ENCODE peak calls at places on chromosomes 7 and 10, in seven cellular contexts. One of them, this sample, is unnamed.
A peak's percentile ranks its signal among the peaks of the same experiment; 100 is the strongest.

GRCh38 chr7:45078199-45078681 is 10.5 kb downstream of the NACAD start:
- DNase-seq in right cardiac atrium: no peak
- DNase-seq in CD8-positive, alpha-beta memory T cell: no peak
- DNase-seq in A673: no peak
- DNase-seq in A549: no peak
- DNase-seq in heart left ventricle: no peak
- DNase-seq in upper lobe of left lung: no peak
- DNase-seq in this sample: no peak

GRCh38 chr7:73577627-73578341 is 595 bp downstream of the TBL2 start:
- DNase-seq in heart left ventricle: no peak
- DNase-seq in A549: no peak
- DNase-seq in upper lobe of left lung: peak; percentile 28
- DNase-seq in A673: no peak
- DNase-seq in CD8-positive, alpha-beta memory T cell: no peak
- DNase-seq in right cardiac atrium: peak; percentile 49
- DNase-seq in this sample: peak; percentile 57

GRCh38 chr10:124339951-124340760 is 78.6 kb downstream of the OAT start:
- DNase-seq in upper lobe of left lung: peak; percentile 25
- DNase-seq in A549: peak; percentile 38
- DNase-seq in A673: no peak
- DNase-seq in CD8-positive, alpha-beta memory T cell: no peak
- DNase-seq in right cardiac atrium: no peak
- DNase-seq in heart left ventricle: no peak
- DNase-seq in this sample: no peak

GRCh38 chr10:7340179-7340874 is 70.5 kb downstream of the SFMBT2 start:
- DNase-seq in upper lobe of left lung: no peak
- DNase-seq in right cardiac atrium: no peak
- DNase-seq in A549: peak; percentile 21
- DNase-seq in CD8-positive, alpha-beta memory T cell: no peak
- DNase-seq in heart left ventricle: peak; percentile 50
- DNase-seq in A673: no peak
- DNase-seq in this sample: no peak

GRCh38 chr7:159165352-159165751 is 20.7 kb upstream of the VIPR2 start:
- DNase-seq in A673: no peak
- DNase-seq in upper lobe of left lung: no peak
- DNase-seq in A549: no peak
- DNase-seq in right cardiac atrium: no peak
- DNase-seq in heart left ventricle: no peak
- DNase-seq in CD8-positive, alpha-beta memory T cell: no peak
- DNase-seq in this sample: no peak

GRCh38 chr10:104316321-104317099 is 21.8 kb downstream of the ITPRIP start:
- DNase-seq in heart left ventricle: no peak
- DNase-seq in CD8-positive, alpha-beta memory T cell: no peak
- DNase-seq in A549: no peak
- DNase-seq in upper lobe of left lung: no peak
- DNase-seq in A673: no peak
- DNase-seq in right cardiac atrium: no peak
- DNase-seq in this sample: no peak

GRCh38 chr10:60114765-60115586 is 208.6 kb upstream of the CCDC6 start:
- DNase-seq in A673: peak; percentile 72
- DNase-seq in right cardiac atrium: no peak
- DNase-seq in heart left ventricle: no peak
- DNase-seq in CD8-positive, alpha-beta memory T cell: no peak
- DNase-seq in upper lobe of left lung: no peak
- DNase-seq in A549: peak; percentile 58
- DNase-seq in this sample: no peak

GRCh38 chr7:102195361-102195760 is 91.3 kb upstream of the SH2B2 start:
- DNase-seq in right cardiac atrium: no peak
- DNase-seq in CD8-positive, alpha-beta memory T cell: no peak
- DNase-seq in A549: no peak
- DNase-seq in A673: no peak
- DNase-seq in upper lobe of left lung: no peak
- DNase-seq in heart left ventricle: no peak
- DNase-seq in this sample: no peak

GRCh38 chr7:31175672-31176071 is 123.6 kb downstream of the ADCYAP1R1 start:
- DNase-seq in A549: peak; percentile 9
- DNase-seq in CD8-positive, alpha-beta memory T cell: no peak
- DNase-seq in right cardiac atrium: no peak
- DNase-seq in heart left ventricle: no peak
- DNase-seq in upper lobe of left lung: no peak
- DNase-seq in A673: peak; percentile 13
- DNase-seq in this sample: no peak

GRCh38 chr7:159142204-159142603 is 2.5 kb downstream of the VIPR2 start:
- DNase-seq in CD8-positive, alpha-beta memory T cell: no peak
- DNase-seq in upper lobe of left lung: no peak
- DNase-seq in heart left ventricle: no peak
- DNase-seq in A549: no peak
- DNase-seq in A673: no peak
- DNase-seq in right cardiac atrium: no peak
- DNase-seq in this sample: no peak

GRCh38 chr7:106590209-106590816 is 70.6 kb downstream of the CCDC71L start:
- DNase-seq in A549: no peak
- DNase-seq in heart left ventricle: no peak
- DNase-seq in A673: no peak
- DNase-seq in CD8-positive, alpha-beta memory T cell: no peak
- DNase-seq in right cardiac atrium: no peak
- DNase-seq in upper lobe of left lung: no peak
- DNase-seq in this sample: no peak

GRCh38 chr10:6990891-6991290 is 410.8 kb upstream of the PRKCQ start:
- DNase-seq in CD8-positive, alpha-beta memory T cell: no peak
- DNase-seq in A673: no peak
- DNase-seq in A549: no peak
- DNase-seq in heart left ventricle: no peak
- DNase-seq in upper lobe of left lung: no peak
- DNase-seq in right cardiac atrium: no peak
- DNase-seq in this sample: no peak

GRCh38 chr10:133187906-133188681 is 28.1 kb downstream of the KNDC1 start:
- DNase-seq in A673: no peak
- DNase-seq in upper lobe of left lung: no peak
- DNase-seq in CD8-positive, alpha-beta memory T cell: no peak
- DNase-seq in right cardiac atrium: peak; percentile 4
- DNase-seq in A549: no peak
- DNase-seq in heart left ventricle: no peak
- DNase-seq in this sample: peak; percentile 32

GRCh38 chr10:98444314-98445006 is 2.3 kb downstream of the HPS1 start:
- DNase-seq in A673: no peak
- DNase-seq in CD8-positive, alpha-beta memory T cell: no peak
- DNase-seq in right cardiac atrium: no peak
- DNase-seq in upper lobe of left lung: no peak
- DNase-seq in A549: no peak
- DNase-seq in heart left ventricle: no peak
- DNase-seq in this sample: no peak

GRCh38 chr10:99612167-99612831 is 7.9 kb downstream of the SLC25A28 start:
- DNase-seq in heart left ventricle: no peak
- DNase-seq in A549: peak; percentile 68
- DNase-seq in upper lobe of left lung: no peak
- DNase-seq in right cardiac atrium: no peak
- DNase-seq in A673: peak; percentile 84
- DNase-seq in CD8-positive, alpha-beta memory T cell: peak; percentile 5
- DNase-seq in this sample: no peak

GRCh38 chr10:114703377-114704125 is 45.5 kb upstream of the ABLIM1 start:
- DNase-seq in right cardiac atrium: no peak
- DNase-seq in CD8-positive, alpha-beta memory T cell: no peak
- DNase-seq in upper lobe of left lung: no peak
- DNase-seq in A673: peak; percentile 60
- DNase-seq in A549: peak; percentile 45
- DNase-seq in heart left ventricle: no peak
- DNase-seq in this sample: no peak

GRCh38 chr7:157757211-157757610 is 420.4 kb downstream of the DNAJB6 start:
- DNase-seq in heart left ventricle: no peak
- DNase-seq in A549: no peak
- DNase-seq in A673: no peak
- DNase-seq in CD8-positive, alpha-beta memory T cell: no peak
- DNase-seq in upper lobe of left lung: no peak
- DNase-seq in right cardiac atrium: no peak
- DNase-seq in this sample: no peak

GRCh38 chr7:38070718-38071117 is 107.3 kb upstream of the STARD3NL start:
- DNase-seq in CD8-positive, alpha-beta memory T cell: no peak
- DNase-seq in right cardiac atrium: no peak
- DNase-seq in heart left ventricle: no peak
- DNase-seq in upper lobe of left lung: no peak
- DNase-seq in A549: peak; percentile 34
- DNase-seq in A673: peak; percentile 15
- DNase-seq in this sample: no peak

GRCh38 chr10:58475322-58476277 is 37.1 kb upstream of the BICC1 start:
- DNase-seq in right cardiac atrium: no peak
- DNase-seq in CD8-positive, alpha-beta memory T cell: no peak
- DNase-seq in A673: peak; percentile 75
- DNase-seq in upper lobe of left lung: no peak
- DNase-seq in heart left ventricle: no peak
- DNase-seq in A549: no peak
- DNase-seq in this sample: no peak

GRCh38 chr7:136009488-136010079 is 32.4 kb upstream of the MTPN start:
- DNase-seq in right cardiac atrium: no peak
- DNase-seq in upper lobe of left lung: no peak
- DNase-seq in heart left ventricle: no peak
- DNase-seq in A673: peak; percentile 76
- DNase-seq in CD8-positive, alpha-beta memory T cell: no peak
- DNase-seq in A549: peak; percentile 49
- DNase-seq in this sample: no peak

GRCh38 chr7:5310822-5311405 is 28.2 kb downstream of the SLC29A4 start:
- DNase-seq in CD8-positive, alpha-beta memory T cell: no peak
- DNase-seq in A549: no peak
- DNase-seq in upper lobe of left lung: no peak
- DNase-seq in A673: no peak
- DNase-seq in heart left ventricle: no peak
- DNase-seq in right cardiac atrium: no peak
- DNase-seq in this sample: no peak

GRCh38 chr10:120110196-120110595 is 217.7 kb downstream of the SEC23IP start:
- DNase-seq in right cardiac atrium: no peak
- DNase-seq in upper lobe of left lung: no peak
- DNase-seq in heart left ventricle: no peak
- DNase-seq in A673: no peak
- DNase-seq in CD8-positive, alpha-beta memory T cell: no peak
- DNase-seq in A549: no peak
- DNase-seq in this sample: no peak

GRCh38 chr7:12291870-12292269 is 80.8 kb downstream of the TMEM106B start:
- DNase-seq in CD8-positive, alpha-beta memory T cell: no peak
- DNase-seq in A673: peak; percentile 14
- DNase-seq in heart left ventricle: no peak
- DNase-seq in right cardiac atrium: no peak
- DNase-seq in upper lobe of left lung: no peak
- DNase-seq in A549: peak; percentile 18
- DNase-seq in this sample: no peak

GRCh38 chr10:62618576-62619408 is 185.7 kb upstream of the ADO start:
- DNase-seq in A549: peak; percentile 19
- DNase-seq in right cardiac atrium: peak; percentile 37
- DNase-seq in A673: peak; percentile 77
- DNase-seq in CD8-positive, alpha-beta memory T cell: no peak
- DNase-seq in upper lobe of left lung: peak; percentile 76
- DNase-seq in heart left ventricle: no peak
- DNase-seq in this sample: peak; percentile 43

GRCh38 chr10:11546581-11546980 is 64.9 kb downstream of the USP6NL start:
- DNase-seq in A549: no peak
- DNase-seq in upper lobe of left lung: no peak
- DNase-seq in CD8-positive, alpha-beta memory T cell: no peak
- DNase-seq in heart left ventricle: no peak
- DNase-seq in right cardiac atrium: no peak
- DNase-seq in A673: peak; percentile 76
- DNase-seq in this sample: no peak

GRCh38 chr7:8389898-8390642 is 43.3 kb upstream of the NXPH1 start:
- DNase-seq in A673: peak; percentile 44
- DNase-seq in right cardiac atrium: peak; percentile 28
- DNase-seq in CD8-positive, alpha-beta memory T cell: no peak
- DNase-seq in heart left ventricle: no peak
- DNase-seq in A549: peak; percentile 23
- DNase-seq in upper lobe of left lung: no peak
- DNase-seq in this sample: no peak

GRCh38 chr10:77910524-77911145 is 15.9 kb downstream of the DLG5 start:
- DNase-seq in upper lobe of left lung: no peak
- DNase-seq in heart left ventricle: no peak
- DNase-seq in A549: no peak
- DNase-seq in A673: no peak
- DNase-seq in right cardiac atrium: no peak
- DNase-seq in CD8-positive, alpha-beta memory T cell: no peak
- DNase-seq in this sample: no peak
- H3K4me1 ChIP-seq in upper lobe of left lung: no peaks in the 10 kb centered on the region
- H3K4me1 ChIP-seq in heart left ventricle: no peaks in the 10 kb centered on the region
- H3K4me1 ChIP-seq in A549: peaks cover 75% of the 10 kb centered on the region
- H3K4me1 ChIP-seq in A673: no peaks in the 10 kb centered on the region
- H3K4me1 ChIP-seq in right cardiac atrium: peaks cover 12% of the 10 kb centered on the region
- H3K4me1 ChIP-seq in CD8-positive, alpha-beta memory T cell: no peaks in the 10 kb centered on the region
- H3K4me1 ChIP-seq in this sample: peaks cover 14% of the 10 kb centered on the region

GRCh38 chr10:79436066-79436849 is 9.2 kb downstream of the ZCCHC24 start:
- DNase-seq in A549: no peak
- DNase-seq in A673: no peak
- DNase-seq in right cardiac atrium: no peak
- DNase-seq in heart left ventricle: no peak
- DNase-seq in CD8-positive, alpha-beta memory T cell: no peak
- DNase-seq in upper lobe of left lung: no peak
- DNase-seq in this sample: no peak
- H3K4me1 ChIP-seq in A549: peaks cover 9% of the 10 kb centered on the region
- H3K4me1 ChIP-seq in A673: peaks cover 7% of the 10 kb centered on the region
- H3K4me1 ChIP-seq in right cardiac atrium: peaks cover 66% of the 10 kb centered on the region
- H3K4me1 ChIP-seq in heart left ventricle: peaks cover 87% of the 10 kb centered on the region
- H3K4me1 ChIP-seq in CD8-positive, alpha-beta memory T cell: no peaks in the 10 kb centered on the region
- H3K4me1 ChIP-seq in upper lobe of left lung: peaks cover 35% of the 10 kb centered on the region
- H3K4me1 ChIP-seq in this sample: peaks cover 15% of the 10 kb centered on the region

DNA sequence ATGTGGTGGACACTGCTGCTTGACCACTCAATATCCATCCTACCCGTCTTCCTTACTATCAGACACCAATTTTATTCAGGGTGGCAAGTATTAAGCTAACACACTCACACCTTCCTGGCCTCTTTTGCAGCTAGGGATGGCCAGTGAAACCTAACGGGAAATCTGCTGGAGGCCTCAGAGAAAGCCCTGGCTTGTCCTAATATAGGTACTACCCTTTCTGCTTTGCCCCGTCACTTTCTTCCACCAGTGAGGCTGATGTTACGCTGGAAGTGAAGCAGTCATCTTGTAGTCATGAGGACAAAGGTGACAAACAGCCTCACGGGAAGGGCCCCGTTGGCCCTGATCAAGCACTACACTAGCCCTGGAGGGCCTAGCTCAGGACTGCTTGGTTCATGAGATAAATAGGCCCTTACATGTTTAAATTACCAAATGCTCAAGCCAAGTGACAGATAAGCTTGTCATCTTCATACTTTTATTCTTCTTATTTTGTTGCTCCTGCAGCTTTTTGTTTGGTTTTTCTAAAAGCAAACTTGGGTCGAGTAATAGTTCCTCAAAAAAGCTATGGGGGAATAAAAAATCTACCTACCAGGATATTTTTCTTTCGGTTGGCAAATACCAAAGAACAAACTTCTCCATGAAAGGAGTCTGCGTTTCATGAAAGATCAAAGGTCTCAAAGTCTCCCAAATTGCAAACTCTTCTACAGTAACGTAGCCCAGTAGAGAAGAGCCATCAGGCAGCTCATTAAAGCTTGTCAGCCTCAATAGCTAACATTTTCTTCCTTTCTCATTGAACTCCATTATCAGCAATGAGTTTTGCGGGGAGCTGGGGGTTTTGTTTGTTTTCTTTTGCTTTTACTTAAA is 17.5 kb downstream of the CREB3L2 start:
- DNase-seq in upper lobe of left lung: no peak
- DNase-seq in A549: no peak
- DNase-seq in CD8-positive, alpha-beta memory T cell: no peak
- DNase-seq in right cardiac atrium: no peak
- DNase-seq in A673: no peak
- DNase-seq in heart left ventricle: no peak
- DNase-seq in this sample: no peak
- H3K4me1 ChIP-seq in upper lobe of left lung: peaks cover 32% of the 10 kb centered on the region
- H3K4me1 ChIP-seq in A549: peaks cover 28% of the 10 kb centered on the region
- H3K4me1 ChIP-seq in CD8-positive, alpha-beta memory T cell: peaks cover 7% of the 10 kb centered on the region
- H3K4me1 ChIP-seq in right cardiac atrium: peaks cover 28% of the 10 kb centered on the region
- H3K4me1 ChIP-seq in A673: no peaks in the 10 kb centered on the region
- H3K4me1 ChIP-seq in heart left ventricle: peaks cover 50% of the 10 kb centered on the region
- H3K4me1 ChIP-seq in this sample: peaks cover 14% of the 10 kb centered on the region

GRCh38 chr7:143247372-143247771 is 15.9 kb upstream of the GSTK1 start:
- DNase-seq in heart left ventricle: no peak
- DNase-seq in A673: no peak
- DNase-seq in A549: no peak
- DNase-seq in upper lobe of left lung: no peak
- DNase-seq in right cardiac atrium: no peak
- DNase-seq in CD8-positive, alpha-beta memory T cell: no peak
- DNase-seq in this sample: no peak
- H3K4me1 ChIP-seq in heart left ventricle: no peaks in the 10 kb centered on the region
- H3K4me1 ChIP-seq in A673: peaks cover 2% of the 10 kb centered on the region
- H3K4me1 ChIP-seq in A549: peaks cover 9% of the 10 kb centered on the region
- H3K4me1 ChIP-seq in upper lobe of left lung: peaks cover 10% of the 10 kb centered on the region
- H3K4me1 ChIP-seq in right cardiac atrium: no peaks in the 10 kb centered on the region
- H3K4me1 ChIP-seq in CD8-positive, alpha-beta memory T cell: peaks cover 65% of the 10 kb centered on the region
- H3K4me1 ChIP-seq in this sample: peaks cover 21% of the 10 kb centered on the region

This sample was measured in mucosa of descending colon.